ENCODE peak calls at places on chromosomes 2 and 18, in ten cellular contexts. V is fibroblast of mammary gland; I is activated naive CD4-positive, alpha-beta T cell; U is left ventricle myocardium inferior; W is nephron progenitor cell; B is AG10803; K is RPMI7951; G is astrocyte of the spinal cord; T is activated T-cell treated with anti-CD3 and anti-CD28 coated beads for 4 hours; E is PC-3. O is an unnamed sample.

GRCh38 chr2:15808980-15809379 is 131.4 kb upstream of the MYCN start:
- DNase-seq in K (no peak), E (no peak), I (no peak), W (peak; percentile 40), G (no peak), T (no peak), U (no peak), B (no peak), V (no peak), O (no peak)

GRCh38 chr2:98759827-98760625 is 29.1 kb upstream of the MGAT4A start:
- DNase-seq in T (no peak), B (no peak), G (no peak), U (no peak), E (no peak), W (no peak), K (no peak), V (no peak), I (no peak), O (no peak)

GRCh38 chr2:240435955-240436625 is 627 bp downstream of the GPC1 start:
- DNase-seq in E (peak; percentile 14), T (no peak), B (peak; percentile 29), V (no peak), U (no peak), G (peak; percentile 25), I (no peak), K (no peak), W (peak; percentile 66), O (no peak)

GRCh38 chr2:196275646-196276352 is 104.4 kb upstream of the STK17B start:
- DNase-seq in E (peak; percentile 35), V (peak; percentile 97), K (peak; percentile 57), B (peak; percentile 83), U (no peak), G (peak; percentile 65), W (no peak), T (no peak), I (no peak), O (no peak)

GRCh38 chr18:12403601-12404506 is 3.9 kb upstream of the PRELID3A start:
- DNase-seq in V (peak; percentile 93), B (peak; percentile 84), T (no peak), E (peak; percentile 88), W (no peak), I (no peak), K (peak; percentile 88), G (peak; percentile 74), U (no peak), O (no peak)

GRCh38 chr2:84870306-84870705 is 10.6 kb downstream of the TRABD2A start:
- DNase-seq in G (no peak), E (no peak), B (no peak), V (no peak), I (no peak), W (no peak), K (no peak), U (no peak), T (no peak), O (no peak)

GRCh38 chr2:216557820-216558219 is 59.2 kb downstream of the RPL37A start:
- DNase-seq in U (no peak), K (no peak), E (no peak), I (no peak), W (no peak), G (no peak), V (no peak), T (no peak), B (no peak), O (no peak)

GRCh38 chr18:32372381-32373061 is 98.2 kb downstream of the GAREM1 start:
- DNase-seq in B (no peak), U (no peak), K (no peak), E (peak; percentile 86), I (no peak), W (no peak), V (peak; percentile 47), G (no peak), T (no peak), O (no peak)

GRCh38 chr2:17781482-17781881 is 27.5 kb downstream of the GEN1 start:
- DNase-seq in B (no peak), I (no peak), W (no peak), G (no peak), V (no peak), K (peak; percentile 38), E (no peak), T (no peak), U (no peak), O (no peak)

GRCh38 chr2:79964966-79965365 is 339.6 kb downstream of the LRRTM1 start:
- DNase-seq in E (no peak), W (no peak), I (no peak), G (no peak), U (no peak), V (no peak), K (no peak), T (no peak), B (no peak), O (no peak)

GRCh38 chr18:75235891-75236290 is 25.3 kb downstream of the TSHZ1 start:
- DNase-seq in E (no peak), G (no peak), I (no peak), W (no peak), K (no peak), V (no peak), T (no peak), B (no peak), U (no peak), O (no peak)

GRCh38 chr18:22930089-22930713 is 2.9 kb upstream of the RBBP8 start:
- DNase-seq in K (peak; percentile 56), T (peak; percentile 78), G (peak; percentile 71), W (peak; percentile 85), B (peak; percentile 61), I (peak; percentile 21), V (peak; percentile 71), U (peak; percentile 58), E (peak; percentile 83), O (peak; percentile 71)

GRCh38 chr2:121888189-121888557 is 132.7 kb downstream of the TSN start:
- DNase-seq in U (no peak), T (no peak), B (no peak), E (peak; percentile 35), G (no peak), I (no peak), W (peak; percentile 37), V (no peak), K (no peak), O (no peak)

GRCh38 chr18:46220116-46220515 is 115.9 kb downstream of the HAUS1 start:
- DNase-seq in E (peak; percentile 16), U (no peak), T (no peak), W (no peak), G (peak; percentile 59), I (no peak), V (peak; percentile 80), B (peak; percentile 64), K (peak; percentile 17), O (no peak)

GRCh38 chr2:26566081-26566375 is 75.1 kb downstream of the CIB4 start:
- DNase-seq in T (no peak), G (no peak), B (no peak), I (no peak), U (no peak), V (no peak), W (no peak), E (no peak), K (no peak), O (no peak)

GRCh38 chr2:121944072-121944829 is 188.8 kb downstream of the TSN start:
- DNase-seq in T (no peak), G (peak; percentile 36), V (peak; percentile 93), I (no peak), U (no peak), W (no peak), B (peak; percentile 96), E (peak; percentile 85), K (peak; percentile 99), O (no peak)

GRCh38 chr2:222960126-222960525 is 91.9 kb upstream of the KCNE4 start:
- DNase-seq in W (no peak), K (peak; percentile 74), I (no peak), G (no peak), B (peak; percentile 71), U (no peak), T (no peak), E (no peak), V (peak; percentile 45), O (no peak)

GRCh38 chr2:206212673-206213513 is 53.2 kb downstream of the EEF1B2 start:
- DNase-seq in G (peak; percentile 51), I (no peak), U (no peak), B (peak; percentile 90), E (peak; percentile 64), K (no peak), T (no peak), W (no peak), V (peak; percentile 54), O (no peak)

GRCh38 chr2:178415979-178416378 is 35.0 kb downstream of the PRKRA start:
- DNase-seq in I (no peak), W (no peak), U (no peak), E (no peak), G (no peak), V (no peak), B (no peak), K (no peak), T (no peak), O (no peak)

GRCh38 chr18:36899289-36899688 is 70.4 kb downstream of the KIAA1328 start:
- DNase-seq in K (peak; percentile 32), E (peak; percentile 48), V (peak; percentile 59), I (no peak), T (no peak), B (no peak), U (no peak), W (no peak), G (peak; percentile 9), O (no peak)

GRCh38 chr2:222907790-222908431 is 47.1 kb downstream of the ACSL3 start:
- DNase-seq in T (no peak), K (no peak), E (no peak), I (no peak), G (peak; percentile 56), B (peak; percentile 80), W (no peak), U (no peak), V (peak; percentile 43), O (no peak)